ENCODE peak calls at places on chromosomes 2 and 18, in nine cellular contexts. One of them, this sample, is unnamed.

GRCh38 chr18:10315542-10315941 is 138.9 kb upstream of the APCDD1 start:
- DNase-seq in GM13976: no peak
- DNase-seq in T follicular helper cell: no peak
- DNase-seq in cardiac fibroblast: no peak
- DNase-seq in naive B cell: no peak
- DNase-seq in RPMI8226: peak; percentile 28
- DNase-seq in activated CD4-positive, alpha-beta T cell treated with anti-CD3 and anti-CD28 coated beads, Interleukin-2, amount 10 ng/mL, durations not matched to agents 24 days and 14 days: no peak
- DNase-seq in MV-4-11: peak; percentile 32
- DNase-seq in head of caudate nucleus: no peak
- DNase-seq in this sample: no peak

GRCh38 chr18:59697236-59697932 is at the start of gene CCBE1:
- DNase-seq in GM13976: peak; percentile 81
- DNase-seq in activated CD4-positive, alpha-beta T cell treated with anti-CD3 and anti-CD28 coated beads, Interleukin-2, amount 10 ng/mL, durations not matched to agents 24 days and 14 days: peak; percentile 86
- DNase-seq in cardiac fibroblast: peak; percentile 83
- DNase-seq in MV-4-11: no peak
- DNase-seq in head of caudate nucleus: peak; percentile 52
- DNase-seq in RPMI8226: peak; percentile 54
- DNase-seq in T follicular helper cell: no peak
- DNase-seq in naive B cell: no peak
- DNase-seq in this sample: no peak

GRCh38 chr2:40367652-40368051 is 84.2 kb downstream of the SLC8A1 start:
- DNase-seq in naive B cell: no peak
- DNase-seq in cardiac fibroblast: peak; percentile 93
- DNase-seq in activated CD4-positive, alpha-beta T cell treated with anti-CD3 and anti-CD28 coated beads, Interleukin-2, amount 10 ng/mL, durations not matched to agents 24 days and 14 days: no peak
- DNase-seq in T follicular helper cell: no peak
- DNase-seq in RPMI8226: no peak
- DNase-seq in GM13976: no peak
- DNase-seq in MV-4-11: no peak
- DNase-seq in head of caudate nucleus: no peak
- DNase-seq in this sample: no peak

GRCh38 chr2:203740741-203741363 is 34.4 kb downstream of the CD28 start:
- DNase-seq in T follicular helper cell: peak; percentile 20
- DNase-seq in naive B cell: no peak
- DNase-seq in RPMI8226: no peak
- DNase-seq in activated CD4-positive, alpha-beta T cell treated with anti-CD3 and anti-CD28 coated beads, Interleukin-2, amount 10 ng/mL, durations not matched to agents 24 days and 14 days: peak; percentile 89
- DNase-seq in head of caudate nucleus: no peak
- DNase-seq in cardiac fibroblast: peak; percentile 51
- DNase-seq in GM13976: no peak
- DNase-seq in MV-4-11: no peak
- DNase-seq in this sample: no peak

GRCh38 chr18:79947054-79947755 is 4.2 kb downstream of the SLC66A2 start:
- DNase-seq in MV-4-11: no peak
- DNase-seq in activated CD4-positive, alpha-beta T cell treated with anti-CD3 and anti-CD28 coated beads, Interleukin-2, amount 10 ng/mL, durations not matched to agents 24 days and 14 days: no peak
- DNase-seq in head of caudate nucleus: no peak
- DNase-seq in T follicular helper cell: no peak
- DNase-seq in RPMI8226: no peak
- DNase-seq in GM13976: no peak
- DNase-seq in naive B cell: no peak
- DNase-seq in cardiac fibroblast: peak; percentile 11
- DNase-seq in this sample: no peak

GRCh38 chr2:120346667-120347358 is 877 bp downstream of the INHBB start:
- DNase-seq in MV-4-11: peak; percentile 40
- DNase-seq in RPMI8226: peak; percentile 25
- DNase-seq in naive B cell: no peak
- DNase-seq in cardiac fibroblast: peak; percentile 49
- DNase-seq in head of caudate nucleus: peak; percentile 31
- DNase-seq in GM13976: no peak
- DNase-seq in activated CD4-positive, alpha-beta T cell treated with anti-CD3 and anti-CD28 coated beads, Interleukin-2, amount 10 ng/mL, durations not matched to agents 24 days and 14 days: peak; percentile 65
- DNase-seq in T follicular helper cell: no peak
- DNase-seq in this sample: no peak

GRCh38 chr18:44789704-44790103 is 109.0 kb downstream of the SETBP1 start:
- DNase-seq in GM13976: no peak
- DNase-seq in activated CD4-positive, alpha-beta T cell treated with anti-CD3 and anti-CD28 coated beads, Interleukin-2, amount 10 ng/mL, durations not matched to agents 24 days and 14 days: no peak
- DNase-seq in cardiac fibroblast: peak; percentile 16
- DNase-seq in RPMI8226: no peak
- DNase-seq in T follicular helper cell: no peak
- DNase-seq in MV-4-11: no peak
- DNase-seq in naive B cell: no peak
- DNase-seq in head of caudate nucleus: no peak
- DNase-seq in this sample: no peak

GRCh38 chr2:86393521-86394490 is 47.4 kb upstream of the KDM3A start:
- DNase-seq in naive B cell: no peak
- DNase-seq in head of caudate nucleus: no peak
- DNase-seq in cardiac fibroblast: peak; percentile 39
- DNase-seq in GM13976: no peak
- DNase-seq in T follicular helper cell: no peak
- DNase-seq in RPMI8226: no peak
- DNase-seq in activated CD4-positive, alpha-beta T cell treated with anti-CD3 and anti-CD28 coated beads, Interleukin-2, amount 10 ng/mL, durations not matched to agents 24 days and 14 days: peak; percentile 54
- DNase-seq in MV-4-11: no peak
- DNase-seq in this sample: no peak

GRCh38 chr18:32310119-32310518 is 120.3 kb downstream of the MEP1B start:
- DNase-seq in cardiac fibroblast: peak; percentile 78
- DNase-seq in RPMI8226: no peak
- DNase-seq in head of caudate nucleus: no peak
- DNase-seq in MV-4-11: no peak
- DNase-seq in activated CD4-positive, alpha-beta T cell treated with anti-CD3 and anti-CD28 coated beads, Interleukin-2, amount 10 ng/mL, durations not matched to agents 24 days and 14 days: no peak
- DNase-seq in naive B cell: no peak
- DNase-seq in T follicular helper cell: no peak
- DNase-seq in GM13976: no peak
- DNase-seq in this sample: peak; percentile 23

GRCh38 chr18:23494992-23495391 is 8.3 kb upstream of the RMC1 start:
- DNase-seq in naive B cell: no peak
- DNase-seq in T follicular helper cell: no peak
- DNase-seq in cardiac fibroblast: no peak
- DNase-seq in MV-4-11: no peak
- DNase-seq in RPMI8226: peak; percentile 56
- DNase-seq in head of caudate nucleus: no peak
- DNase-seq in activated CD4-positive, alpha-beta T cell treated with anti-CD3 and anti-CD28 coated beads, Interleukin-2, amount 10 ng/mL, durations not matched to agents 24 days and 14 days: no peak
- DNase-seq in GM13976: no peak
- DNase-seq in this sample: no peak

GRCh38 chr2:148989882-148990493 is 48.5 kb upstream of the LYPD6B start:
- DNase-seq in MV-4-11: peak; percentile 83
- DNase-seq in activated CD4-positive, alpha-beta T cell treated with anti-CD3 and anti-CD28 coated beads, Interleukin-2, amount 10 ng/mL, durations not matched to agents 24 days and 14 days: peak; percentile 87
- DNase-seq in T follicular helper cell: peak; percentile 34
- DNase-seq in cardiac fibroblast: peak; percentile 91
- DNase-seq in naive B cell: peak; percentile 31
- DNase-seq in head of caudate nucleus: peak; percentile 51
- DNase-seq in GM13976: peak; percentile 72
- DNase-seq in RPMI8226: peak; percentile 71
- DNase-seq in this sample: peak; percentile 82

GRCh38 chr18:60064271-60064670 is 164.5 kb downstream of the PMAIP1 start:
- DNase-seq in naive B cell: no peak
- DNase-seq in head of caudate nucleus: no peak
- DNase-seq in MV-4-11: no peak
- DNase-seq in T follicular helper cell: no peak
- DNase-seq in cardiac fibroblast: no peak
- DNase-seq in activated CD4-positive, alpha-beta T cell treated with anti-CD3 and anti-CD28 coated beads, Interleukin-2, amount 10 ng/mL, durations not matched to agents 24 days and 14 days: no peak
- DNase-seq in GM13976: no peak
- DNase-seq in RPMI8226: no peak
- DNase-seq in this sample: no peak

GRCh38 chr18:13934676-13935075 is 19.3 kb upstream of the MC2R start:
- DNase-seq in head of caudate nucleus: no peak
- DNase-seq in naive B cell: no peak
- DNase-seq in GM13976: no peak
- DNase-seq in MV-4-11: no peak
- DNase-seq in RPMI8226: no peak
- DNase-seq in cardiac fibroblast: no peak
- DNase-seq in T follicular helper cell: no peak
- DNase-seq in activated CD4-positive, alpha-beta T cell treated with anti-CD3 and anti-CD28 coated beads, Interleukin-2, amount 10 ng/mL, durations not matched to agents 24 days and 14 days: no peak
- DNase-seq in this sample: no peak

GRCh38 chr2:48107326-48107925 is 201.1 kb upstream of the FBXO11 start:
- DNase-seq in naive B cell: no peak
- DNase-seq in head of caudate nucleus: no peak
- DNase-seq in cardiac fibroblast: peak; percentile 85
- DNase-seq in MV-4-11: peak; percentile 67
- DNase-seq in GM13976: no peak
- DNase-seq in activated CD4-positive, alpha-beta T cell treated with anti-CD3 and anti-CD28 coated beads, Interleukin-2, amount 10 ng/mL, durations not matched to agents 24 days and 14 days: no peak
- DNase-seq in T follicular helper cell: no peak
- DNase-seq in RPMI8226: no peak
- DNase-seq in this sample: no peak

GRCh38 chr2:54206596-54206995 is 49.4 kb downstream of the TSPYL6 start:
- DNase-seq in head of caudate nucleus: no peak
- DNase-seq in GM13976: peak; percentile 54
- DNase-seq in MV-4-11: peak; percentile 6
- DNase-seq in activated CD4-positive, alpha-beta T cell treated with anti-CD3 and anti-CD28 coated beads, Interleukin-2, amount 10 ng/mL, durations not matched to agents 24 days and 14 days: no peak
- DNase-seq in RPMI8226: peak; percentile 14
- DNase-seq in T follicular helper cell: no peak
- DNase-seq in cardiac fibroblast: peak; percentile 82
- DNase-seq in naive B cell: no peak
- DNase-seq in this sample: peak; percentile 26

This sample was measured in cerebellum.